ENCODE peak calls at places on chromosomes 16 and 17, in seven cellular contexts. E is EL; X is nephron progenitor cell; I is SHP77; P is HEK293T; W is activated CD8-positive, alpha-beta memory T cell treated with anti-CD3 and anti-CD28 coated beads for 48 hours; G is amniotic stem cell. S is an unnamed sample.

GRCh38 chr17:45315583-45316270 is 1.1 kb downstream of the MAP3K14 start:
- DNase-seq in E (no peak), X (no peak), I (no peak), P (no peak), W (no peak), G (no peak), S (no peak)

GRCh38 chr17:55336426-55336825 is 71.7 kb downstream of the HLF start:
- DNase-seq in E (no peak), X (no peak), I (no peak), P (no peak), W (no peak), G (no peak), S (no peak)

GRCh38 chr16:71406316-71406715 is 35.5 kb downstream of the TLE7 start:
- DNase-seq in E (no peak), X (no peak), I (no peak), P (no peak), W (no peak), G (no peak), S (no peak)

GRCh38 chr17:14320734-14321475 is 20.0 kb downstream of the HS3ST3B1 start:
- DNase-seq in E (no peak), X (peak; percentile 48), I (no peak), P (no peak), W (no peak), G (no peak), S (no peak)

GRCh38 chr17:28727727-28728363 is 743 bp upstream of the NEK8 start:
- DNase-seq in E (peak; percentile 72), X (peak; percentile 59), I (peak; percentile 81), P (no peak), W (peak; percentile 72), G (no peak), S (peak; percentile 96)

GRCh38 chr16:85206472-85207356 is 94.4 kb upstream of the CIBAR2 start:
- DNase-seq in E (no peak), X (peak; percentile 69), I (no peak), P (no peak), W (no peak), G (no peak), S (no peak)

GRCh38 chr17:17167356-17167755 is 38.8 kb downstream of the PLD6 start:
- DNase-seq in E (no peak), X (no peak), I (no peak), P (no peak), W (no peak), G (no peak), S (no peak)

GRCh38 chr17:59107306-59107670 is 608 bp upstream of the TRIM37 start:
- DNase-seq in E (no peak), X (no peak), I (no peak), P (no peak), W (no peak), G (no peak), S (no peak)

GRCh38 chr17:63549289-63549945 is 860 bp upstream of the DCAF7 start:
- DNase-seq in E (no peak), X (no peak), I (no peak), P (no peak), W (peak; percentile 10), G (no peak), S (no peak)

GRCh38 chr17:82375359-82376041 is 3.9 kb downstream of the UTS2R start:
- DNase-seq in E (no peak), X (no peak), I (no peak), P (no peak), W (no peak), G (no peak), S (no peak)

GRCh38 chr16:8935989-8936388 is 27.7 kb downstream of the USP7 start:
- DNase-seq in E (no peak), X (no peak), I (no peak), P (peak; percentile 26), W (no peak), G (no peak), S (no peak)

GRCh38 chr17:35171834-35172233 is 22.4 kb downstream of the SLC35G3 start:
- DNase-seq in E (peak; percentile 37), X (no peak), I (no peak), P (no peak), W (no peak), G (no peak), S (no peak)